ENCODE peak calls at places on chromosomes 3 and 15, in five cellular contexts. F is fibroblast of lung; J is CD8-positive, alpha-beta T cell; A is mammary epithelial cell; X is epithelial cell of esophagus. H is an unnamed sample.

GRCh38 chr15:49137861-49138260 is 17.5 kb downstream of the COPS2 start:
- DNase-seq in F (peak), J (no peak), A (no peak), X (no peak), H (no peak)

GRCh38 chr15:100601628-100602063 is 338 bp downstream of the LINS1 start:
- DNase-seq in F (no peak), J (no peak), A (no peak), X (no peak), H (no peak)

GRCh38 chr15:25862469-25863066 is 559 bp downstream of the ATP10A start:
- DNase-seq in F (peak), J (peak), A (peak), X (peak), H (peak)

GRCh38 chr15:44081223-44082013 is 113.7 kb downstream of the FRMD5 start:
- DNase-seq in F (peak), J (no peak), A (peak), X (no peak), H (peak)

GRCh38 chr3:138114988-138115971 is at the start of gene DZIP1L:
- DNase-seq in F (peak), J (no peak), A (peak), X (peak), H (peak)

GRCh38 chr15:58332676-58333400 is 99.0 kb upstream of the LIPC start:
- DNase-seq in F (peak), J (no peak), A (peak), X (peak), H (peak)

GRCh38 chr3:151384741-151385174 is at the start of gene P2RY12:
- DNase-seq in F (no peak), J (no peak), A (no peak), X (no peak), H (no peak)

GRCh38 chr3:27252646-27253045 is 116.5 kb downstream of the NEK10 start:
- DNase-seq in F (peak), J (no peak), A (no peak), X (no peak), H (no peak)

GRCh38 chr15:80556694-80557367 is 138.3 kb upstream of the ABHD17C start:
- DNase-seq in F (peak), J (no peak), A (no peak), X (no peak), H (no peak)

GRCh38 chr3:50303038-50303815 is at the start of gene HYAL1:
- DNase-seq in F (no peak), J (no peak), A (no peak), X (peak), H (no peak)

GRCh38 chr15:76185716-76186115 is 125.6 kb downstream of the ETFA start:
- DNase-seq in F (peak), J (no peak), A (peak), X (peak), H (peak)

GRCh38 chr3:101549473-101549872 is 12.2 kb upstream of the TRMT10C start:
- DNase-seq in F (no peak), J (no peak), A (no peak), X (no peak), H (no peak)

GRCh38 chr3:101548527-101549105 is 13.1 kb upstream of the TRMT10C start:
- DNase-seq in F (no peak), J (no peak), A (no peak), X (no peak), H (no peak)

GRCh38 chr3:101542952-101543351 is 18.7 kb upstream of the TRMT10C start:
- DNase-seq in F (no peak), J (no peak), A (no peak), X (no peak), H (no peak)

DNA sequence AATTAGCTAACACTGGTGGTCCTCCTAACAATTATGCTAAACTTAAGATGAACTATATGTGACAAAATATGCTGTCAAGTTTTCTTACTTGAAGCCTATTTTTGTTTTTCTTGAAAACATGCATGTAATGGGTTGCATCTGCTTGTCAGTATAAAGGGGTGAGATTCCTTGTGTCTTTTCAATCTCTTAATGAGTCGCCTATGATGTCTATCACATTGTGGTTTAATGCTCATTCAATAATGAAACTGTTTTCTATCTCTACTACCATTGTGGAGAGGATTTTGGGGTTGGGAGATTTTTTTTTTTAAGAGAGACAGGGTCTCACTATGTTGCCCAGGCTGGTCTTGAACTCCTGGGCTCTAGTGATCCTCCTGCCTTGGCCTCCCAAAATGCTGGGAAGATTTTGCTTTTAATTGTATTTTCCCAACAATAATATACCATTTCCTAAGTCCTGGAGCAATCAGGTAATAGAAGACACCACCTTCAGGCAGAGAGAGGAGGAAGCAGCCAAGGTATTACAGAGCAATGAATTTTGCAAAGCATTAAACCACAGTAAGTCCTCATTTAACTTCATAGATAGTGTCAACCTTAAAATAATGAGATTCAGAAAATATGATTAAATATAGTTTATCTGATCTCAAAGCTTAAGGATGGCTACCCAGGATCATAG is 17.4 kb upstream of the TRMT10C start:
- DNase-seq in F (no peak), J (no peak), A (no peak), X (no peak), H (no peak)
- TF ChIP-seq CTCF in F (peak), J (no peak), A (peak), X (peak), H (no peak)

GRCh38 chr3:9703736-9704342 is at the start of gene CPNE9:
- DNase-seq in F (no peak), J (no peak), A (no peak), X (no peak), H (peak)
- H3K4me3 ChIP-seq in F (no peak), J (peak), A (peak), X (peak), H (peak)

GRCh38 chr3:134453631-134454030 is 32.2 kb downstream of the ANAPC13 start:
- DNase-seq in F (no peak), J (no peak), A (no peak), X (no peak), H (no peak)
- TF ChIP-seq CTCF in F (peak), J (no peak), A (peak), X (peak), H (no peak)

GRCh38 chr3:36769926-36770325 is 5.6 kb upstream of the DCLK3 start:
- DNase-seq in F (no peak), J (no peak), A (no peak), X (no peak), H (no peak)

GRCh38 chr3:36763850-36764703 is at the start of gene DCLK3:
- DNase-seq in F (no peak), J (no peak), A (no peak), X (peak), H (peak)

GRCh38 chr3:36765104-36765503 is 751 bp upstream of the DCLK3 start:
- DNase-seq in F (no peak), J (no peak), A (no peak), X (no peak), H (no peak)

GRCh38 chr3:36763111-36763849 is 1.1 kb downstream of the DCLK3 start:
- DNase-seq in F (no peak), J (no peak), A (no peak), X (peak), H (no peak)

DNA sequence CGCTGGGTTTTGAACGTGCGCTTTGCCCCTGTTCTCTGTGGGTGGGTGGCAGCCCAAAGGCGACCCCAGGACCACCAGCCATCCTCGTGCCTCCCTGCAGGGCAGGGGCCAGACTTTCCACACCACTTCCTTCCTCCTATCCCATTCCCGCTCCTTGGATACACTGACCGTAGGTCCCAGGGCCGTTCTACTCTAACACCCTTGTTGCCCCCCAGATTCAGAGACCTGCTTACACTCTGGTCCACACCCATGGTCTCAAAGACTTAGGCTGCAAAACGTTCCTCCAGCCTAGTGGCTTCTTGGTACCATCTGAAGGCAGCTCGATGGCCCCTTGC is 318 bp upstream of the DCLK3 start:
- DNase-seq in F (no peak), J (no peak), A (no peak), X (no peak), H (no peak)
- H3K4me3 ChIP-seq in F (no peak), J (no peak), A (no peak), X (no peak), H (no peak)